ENCODE peak calls at places on chromosomes 13 and 19, in six cellular contexts. O is endodermal cell, G is hepatocyte, T is PC-9, S is lung, P is A549. E is an unnamed sample.

GRCh38 chr13:51125495-51126226 is 14.6 kb upstream of the C13orf42 start:
- DNase-seq in O (peak), G (peak), T (peak), S (peak), P (peak), E (peak)

GRCh38 chr19:39324242-39324842 is 3.7 kb upstream of the LRFN1 start:
- DNase-seq in O (no peak), G (no peak), T (no peak), S (no peak), P (no peak), E (no peak)

GRCh38 chr13:79880820-79881219 is 399.9 kb downstream of the NDFIP2 start:
- DNase-seq in O (no peak), G (no peak), T (no peak), S (no peak), P (no peak), E (no peak)

GRCh38 chr19:55633866-55634265 is 6.9 kb upstream of the ZNF580 start:
- DNase-seq in O (no peak), G (no peak), T (no peak), S (no peak), P (no peak), E (no peak)

GRCh38 chr19:55432355-55432959 is 10.6 kb downstream of the SHISA7 start:
- DNase-seq in O (peak), G (no peak), T (no peak), S (no peak), P (no peak), E (no peak)

GRCh38 chr13:108877300-108877699 is 247.9 kb downstream of the MYO16 start:
- DNase-seq in O (no peak), G (no peak), T (no peak), S (no peak), P (no peak), E (peak)

GRCh38 chr13:84962849-84963248 is 836.4 kb downstream of the SLITRK6 start:
- DNase-seq in O (no peak), G (no peak), T (no peak), S (no peak), P (no peak), E (no peak)

GRCh38 chr13:82657471-82657870 is 1224.8 kb downstream of the SLITRK1 start:
- DNase-seq in O (no peak), G (no peak), T (no peak), S (no peak), P (no peak), E (no peak)

GRCh38 chr13:47190696-47191095 is 293.8 kb upstream of the HTR2A start:
- DNase-seq in O (no peak), G (no peak), T (no peak), S (no peak), P (no peak), E (no peak)

GRCh38 chr13:22220186-22221160 is 549.6 kb downstream of the FGF9 start:
- DNase-seq in O (no peak), G (no peak), T (no peak), S (no peak), P (no peak), E (no peak)

GRCh38 chr13:30898721-30899188 is 7.3 kb upstream of the MEDAG start:
- DNase-seq in O (no peak), G (peak), T (no peak), S (no peak), P (no peak), E (peak)

GRCh38 chr13:37681295-37682032 is 82.9 kb upstream of the POSTN start:
- DNase-seq in O (no peak), G (no peak), T (no peak), S (no peak), P (no peak), E (peak)

GRCh38 chr19:17602872-17603552 is 47.6 kb downstream of the COLGALT1 start:
- DNase-seq in O (no peak), G (no peak), T (no peak), S (no peak), P (no peak), E (no peak)

GRCh38 chr19:2231621-2232221 is 4.4 kb downstream of the PLEKHJ1 start:
- DNase-seq in O (peak), G (no peak), T (no peak), S (no peak), P (no peak), E (no peak)
- TF ChIP-seq CTCF in O (peak), G (no peak), T (no peak), S (no peak), P (peak), E (peak)

DNA sequence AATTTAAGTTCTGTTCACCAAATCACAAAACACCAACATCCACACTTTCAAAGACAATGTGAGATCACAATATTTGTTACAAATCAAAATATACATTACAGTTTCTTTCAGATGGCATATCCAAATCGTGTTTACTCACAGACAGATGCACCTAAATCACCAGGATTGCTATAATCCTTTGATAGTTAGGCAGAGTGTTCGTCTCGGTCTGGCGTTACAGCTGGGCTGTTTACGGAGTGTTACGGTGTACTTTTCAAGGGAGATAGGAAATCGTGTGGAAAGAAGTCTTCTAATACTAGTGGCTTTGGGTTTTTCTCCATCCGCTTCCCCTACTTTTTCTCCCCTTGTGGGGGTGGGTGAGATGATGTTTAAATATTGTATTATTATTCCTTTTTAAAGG is 1.9 kb downstream of the MAB21L1 start:
- DNase-seq in O (no peak), G (no peak), T (no peak), S (no peak), P (no peak), E (no peak)
- H3K4me3 ChIP-seq in O (peak), G (peak), T (no peak), S (no peak), P (no peak), E (peak)

GRCh38 chr19:19278315-19278714 is 5.2 kb upstream of the TM6SF2 start:
- DNase-seq in O (no peak), G (no peak), T (no peak), S (no peak), P (no peak), E (no peak)

GRCh38 chr19:19276386-19276785 is 3.3 kb upstream of the TM6SF2 start:
- DNase-seq in O (no peak), G (peak), T (no peak), S (no peak), P (no peak), E (peak)

GRCh38 chr19:19274716-19275115 is 1.6 kb upstream of the TM6SF2 start:
- DNase-seq in O (no peak), G (peak), T (no peak), S (no peak), P (no peak), E (no peak)

GRCh38 chr19:19275166-19275565 is 2.1 kb upstream of the TM6SF2 start:
- DNase-seq in O (no peak), G (peak), T (no peak), S (no peak), P (no peak), E (no peak)

GRCh38 chr19:19276851-19277250 is 3.8 kb upstream of the TM6SF2 start:
- DNase-seq in O (no peak), G (peak), T (no peak), S (no peak), P (no peak), E (no peak)
- H3K27ac ChIP-seq in O (no peak), G (peak), T (no peak), S (no peak), P (no peak), E (peak)

GRCh38 chr19:45641274-45642105 is 2.3 kb upstream of the EML2 start:
- DNase-seq in O (peak), G (peak), T (peak), S (peak), P (peak), E (peak)

GRCh38 chr19:45645068-45645630 is 6.0 kb upstream of the EML2 start:
- DNase-seq in O (no peak), G (no peak), T (no peak), S (no peak), P (no peak), E (no peak)

GRCh38 chr19:45643927-45644771 is 5.0 kb upstream of the EML2 start:
- DNase-seq in O (peak), G (no peak), T (no peak), S (no peak), P (no peak), E (no peak)

GRCh38 chr19:45640849-45641273 is 1.7 kb upstream of the EML2 start:
- DNase-seq in O (peak), G (peak), T (no peak), S (peak), P (no peak), E (no peak)

GRCh38 chr19:45643024-45643926 is 4.1 kb upstream of the EML2 start:
- DNase-seq in O (peak), G (peak), T (peak), S (peak), P (peak), E (peak)
- TF ChIP-seq CTCF in O (peak), G (peak), T (peak), S (peak), P (peak), E (peak)

GRCh38 chr19:1449467-1450442 is at the start of gene APC2:
- DNase-seq in O (peak), G (peak), T (no peak), S (no peak), P (peak), E (no peak)
- H3K4me3 ChIP-seq in O (no peak), G (no peak), T (no peak), S (no peak), P (peak), E (no peak)

DNA sequence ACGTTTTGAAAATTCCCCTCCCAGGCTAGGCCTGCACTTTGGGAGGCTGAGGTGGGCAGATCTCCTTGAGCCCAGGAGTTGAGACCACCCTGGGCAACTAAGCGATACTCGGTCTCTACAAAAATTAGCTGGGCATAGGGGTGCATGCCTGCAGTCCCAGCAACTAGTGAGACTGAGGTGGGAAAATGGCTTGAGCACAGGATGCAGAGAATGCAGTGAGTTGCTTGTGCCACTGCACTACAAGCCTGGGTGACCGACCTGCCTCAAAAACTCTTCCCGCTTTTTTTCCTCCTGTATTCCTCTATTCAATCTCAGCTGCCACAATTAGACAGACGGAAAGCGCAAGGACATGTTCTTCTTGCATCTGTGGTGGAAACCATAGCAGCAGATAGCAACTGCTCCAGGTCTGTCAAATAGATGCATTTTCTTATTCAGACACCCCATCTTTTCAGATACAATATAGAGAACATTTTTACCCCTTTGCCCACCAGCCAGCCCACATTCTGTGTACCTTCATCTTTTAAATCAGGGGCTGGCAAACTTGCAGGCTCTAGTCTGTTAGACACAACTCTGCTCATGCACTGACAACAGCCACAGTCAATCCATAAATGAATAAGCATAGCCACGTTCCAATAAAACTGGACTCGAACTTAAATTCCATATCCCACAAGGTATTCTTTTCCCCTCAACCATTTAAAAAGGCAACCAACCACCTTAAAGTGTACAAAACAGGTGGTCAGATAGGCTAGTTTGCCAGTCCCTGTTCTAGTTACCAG is 4.8 kb downstream of the TPT1 start:
- DNase-seq in O (peak), G (no peak), T (no peak), S (no peak), P (no peak), E (no peak)
- H3K27ac ChIP-seq in O (no peak), G (no peak), T (no peak), S (no peak), P (no peak), E (no peak)

DNA sequence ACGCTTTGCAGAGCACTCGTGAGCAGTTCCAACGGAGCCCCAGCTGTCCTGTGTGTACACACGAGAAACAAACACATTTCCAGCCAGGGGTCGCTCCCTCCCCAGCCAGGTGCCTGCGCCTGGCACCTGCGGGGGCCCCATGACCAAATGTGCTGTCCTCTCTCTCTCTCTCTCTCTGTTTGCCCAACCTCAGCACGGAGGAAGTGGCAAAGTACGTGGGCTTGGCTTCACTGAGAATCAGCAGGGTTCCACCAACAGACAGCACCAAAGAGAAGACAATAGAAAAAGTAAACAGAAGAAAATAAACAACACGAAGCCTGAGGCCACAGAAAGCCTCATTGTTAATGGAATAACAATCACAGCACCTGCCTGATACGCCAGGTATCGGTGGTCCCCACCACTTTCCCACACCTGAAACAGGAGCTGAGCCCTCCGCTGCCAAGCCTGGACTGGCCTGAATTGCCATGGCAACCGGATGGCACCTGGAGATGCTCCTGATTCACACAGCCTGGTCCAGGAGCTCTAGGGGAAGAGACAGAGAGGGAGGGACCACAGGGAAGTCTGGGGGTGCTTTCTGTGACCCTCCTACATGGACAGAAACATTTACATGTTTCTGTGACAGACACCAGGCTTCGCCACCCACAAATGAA is 103.9 kb upstream of the CACNA1A start:
- DNase-seq in O (peak), G (peak), T (no peak), S (no peak), P (no peak), E (no peak)
- TF ChIP-seq CTCF in O (no peak), G (peak), T (no peak), S (no peak), P (no peak), E (no peak)

DNA sequence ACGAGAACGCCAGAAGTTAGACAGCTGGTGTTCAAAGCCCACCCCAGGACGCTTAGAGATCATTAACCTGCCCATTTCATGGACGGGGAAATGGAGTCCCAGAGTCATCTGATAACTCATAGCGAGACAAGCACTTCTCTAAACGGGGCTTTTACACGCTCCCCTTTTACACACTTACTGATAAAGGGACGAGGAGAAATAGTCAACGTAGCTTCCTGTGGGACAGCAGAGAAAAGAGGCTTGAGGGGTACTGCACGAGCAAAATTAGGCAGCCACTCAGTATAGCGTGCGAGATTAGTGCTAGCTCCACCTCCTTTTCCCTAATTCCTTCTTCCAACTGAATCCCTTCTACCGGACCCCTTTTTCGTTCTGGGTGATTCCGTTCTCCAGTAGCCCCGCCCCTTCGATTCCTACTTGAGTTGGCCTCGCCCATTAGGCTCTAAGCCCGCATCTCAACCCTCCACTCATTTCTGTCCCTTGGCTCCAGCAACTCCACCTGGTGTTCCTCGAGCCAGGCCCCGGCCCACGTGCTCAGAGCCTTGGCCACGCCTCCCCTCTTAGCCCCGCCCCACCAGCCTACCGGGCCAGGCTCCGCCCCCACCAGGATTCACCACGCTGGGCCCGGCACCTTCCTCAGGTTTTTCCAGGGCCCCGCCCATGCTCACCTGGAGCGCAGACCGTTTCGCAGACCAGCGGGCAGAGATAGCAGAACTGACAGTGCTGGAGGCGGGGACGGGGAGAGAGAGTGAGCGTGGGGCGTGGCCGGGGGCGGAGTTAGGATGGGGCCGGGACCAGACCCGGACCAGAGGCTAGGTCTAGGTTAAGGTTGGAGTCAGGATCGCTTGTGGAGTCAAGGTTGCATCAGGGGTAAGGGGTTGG is 3.6 kb downstream of the HRC start:
- DNase-seq in O (peak), G (peak), T (peak), S (peak), P (peak), E (no peak)
- H3K4me3 ChIP-seq in O (peak), G (no peak), T (peak), S (no peak), P (no peak), E (peak)

E was measured in brain microvascular endothelial cell.